ENCODE peak calls at places on chromosomes 12 and 14, in six cellular contexts. D is CD8-positive, alpha-beta T cell; K is esophagus muscularis mucosa; M is endodermal cell; I is GM23248; V is neuronal stem cell. C is an unnamed sample.
A peak's percentile ranks its signal among the peaks of the same experiment; 100 is the strongest.

GRCh38 chr12:52052471-52053186 is 1.4 kb downstream of the NR4A1 start:
- DNase-seq in D (no peak), K (no peak), M (no peak), I (no peak), V (no peak), C (peak; percentile 70)

GRCh38 chr14:68561531-68562007 is 231.3 kb downstream of the ZFP36L1 start:
- DNase-seq in D (no peak), K (no peak), M (no peak), I (peak; percentile 34), V (no peak), C (no peak)

GRCh38 chr14:85531594-85532391 is 1.8 kb downstream of the FLRT2 start:
- DNase-seq in D (no peak), K (no peak), M (peak; percentile 72), I (peak; percentile 94), V (peak; percentile 49), C (peak; percentile 86)

GRCh38 chr12:5003025-5003666 is 40.5 kb upstream of the KCNA5 start:
- DNase-seq in D (no peak), K (no peak), M (peak; percentile 97), I (peak; percentile 81), V (peak; percentile 54), C (no peak)

GRCh38 chr12:71938728-71939385 is at the start of gene TPH2:
- DNase-seq in D (no peak), K (no peak), M (peak; percentile 99), I (peak; percentile 67), V (peak; percentile 86), C (peak; percentile 33)

GRCh38 chr12:89156324-89156723 is 196.0 kb downstream of the DUSP6 start:
- DNase-seq in D (no peak), K (no peak), M (no peak), I (peak; percentile 61), V (no peak), C (no peak)

GRCh38 chr12:52007158-52007921 is 594 bp downstream of the TAMALIN start:
- DNase-seq in D (no peak), K (no peak), M (peak; percentile 79), I (peak; percentile 42), V (no peak), C (peak; percentile 80)

GRCh38 chr12:6369916-6370575 is 5.3 kb downstream of the SCNN1A start:
- DNase-seq in D (no peak), K (no peak), M (peak; percentile 43), I (no peak), V (no peak), C (no peak)

GRCh38 chr12:111558107-111558376 is 41.1 kb downstream of the ATXN2 start:
- DNase-seq in D (no peak), K (no peak), M (no peak), I (peak; percentile 34), V (no peak), C (no peak)

GRCh38 chr12:15933751-15934150 is 22.6 kb downstream of the DERA start:
- DNase-seq in D (no peak), K (no peak), M (no peak), I (peak; percentile 43), V (no peak), C (no peak)

GRCh38 chr14:96167224-96168148 is 37.2 kb upstream of the BDKRB2 start:
- DNase-seq in D (no peak), K (no peak), M (peak; percentile 46), I (peak; percentile 92), V (no peak), C (no peak)

GRCh38 chr14:25607095-25607657 is 557.2 kb upstream of the STXBP6 start:
- DNase-seq in D (no peak), K (no peak), M (no peak), I (no peak), V (no peak), C (no peak)

GRCh38 chr14:71932229-71932951 is at the start of gene RGS6:
- DNase-seq in D (no peak), K (peak; percentile 26), M (peak; percentile 91), I (peak; percentile 44), V (peak; percentile 50), C (no peak)

GRCh38 chr14:72000907-72001306 is 68.7 kb downstream of the RGS6 start:
- DNase-seq in D (no peak), K (no peak), M (no peak), I (no peak), V (no peak), C (no peak)

GRCh38 chr14:68512088-68512487 is 280.8 kb downstream of the ZFP36L1 start:
- DNase-seq in D (no peak), K (no peak), M (no peak), I (peak; percentile 24), V (no peak), C (peak; percentile 64)

GRCh38 chr12:98646165-98646764 is 1.2 kb downstream of the APAF1 start:
- DNase-seq in D (no peak), K (no peak), M (no peak), I (peak; percentile 63), V (no peak), C (no peak)

GRCh38 chr12:17511369-17511768 is 578.6 kb downstream of the RERGL start:
- DNase-seq in D (no peak), K (no peak), M (no peak), I (no peak), V (no peak), C (no peak)

GRCh38 chr14:66233571-66233970 is 252.6 kb upstream of the CCDC196 start:
- DNase-seq in D (no peak), K (no peak), M (no peak), I (no peak), V (no peak), C (no peak)

GRCh38 chr14:77746064-77746463 is 14.9 kb downstream of the SNW1 start:
- DNase-seq in D (no peak), K (no peak), M (no peak), I (no peak), V (no peak), C (no peak)

GRCh38 chr12:122226366-122227222 is 742 bp upstream of the DIABLO start:
- DNase-seq in D (no peak), K (no peak), M (no peak), I (no peak), V (no peak), C (no peak)

GRCh38 chr14:38554046-38554445 is 298.2 kb upstream of the CLEC14A start:
- DNase-seq in D (no peak), K (no peak), M (no peak), I (peak; percentile 54), V (no peak), C (no peak)

GRCh38 chr12:93146278-93146939 is 217.3 kb upstream of the EEA1 start:
- DNase-seq in D (no peak), K (no peak), M (no peak), I (no peak), V (no peak), C (no peak)

GRCh38 chr12:122411537-122411936 is 10.9 kb downstream of the CLIP1 start:
- DNase-seq in D (no peak), K (no peak), M (no peak), I (no peak), V (no peak), C (no peak)

GRCh38 chr14:52885230-52885629 is 65.6 kb downstream of the FERMT2 start:
- DNase-seq in D (no peak), K (no peak), M (no peak), I (peak; percentile 69), V (no peak), C (no peak)

GRCh38 chr12:14614704-14615121 is 47.0 kb upstream of the PLBD1 start:
- DNase-seq in D (no peak), K (no peak), M (no peak), I (no peak), V (no peak), C (no peak)

GRCh38 chr12:26633591-26634210 is 199.3 kb downstream of the ITPR2 start:
- DNase-seq in D (no peak), K (no peak), M (no peak), I (peak; percentile 78), V (no peak), C (no peak)

GRCh38 chr14:59273737-59274136 is 85.3 kb downstream of the DAAM1 start:
- DNase-seq in D (no peak), K (no peak), M (no peak), I (no peak), V (no peak), C (no peak)

GRCh38 chr12:109827566-109828550 is 5.3 kb downstream of the TRPV4 start:
- DNase-seq in D (no peak), K (no peak), M (no peak), I (no peak), V (no peak), C (no peak)

GRCh38 chr12:54160807-54161480 is 27.8 kb downstream of the SMUG1 start:
- DNase-seq in D (no peak), K (no peak), M (no peak), I (no peak), V (no peak), C (no peak)

GRCh38 chr12:68850390-68850789 is 42.4 kb downstream of the MDM2 start:
- DNase-seq in D (no peak), K (no peak), M (no peak), I (no peak), V (no peak), C (no peak)
- H3K9me3 ChIP-seq in D (no peaks in the 10 kb centered on the region), K (no peaks in the 10 kb centered on the region), M (no peaks in the 10 kb centered on the region), I (no peaks in the 10 kb centered on the region), V (no peaks in the 10 kb centered on the region), C (no peaks in the 10 kb centered on the region)

DNA sequence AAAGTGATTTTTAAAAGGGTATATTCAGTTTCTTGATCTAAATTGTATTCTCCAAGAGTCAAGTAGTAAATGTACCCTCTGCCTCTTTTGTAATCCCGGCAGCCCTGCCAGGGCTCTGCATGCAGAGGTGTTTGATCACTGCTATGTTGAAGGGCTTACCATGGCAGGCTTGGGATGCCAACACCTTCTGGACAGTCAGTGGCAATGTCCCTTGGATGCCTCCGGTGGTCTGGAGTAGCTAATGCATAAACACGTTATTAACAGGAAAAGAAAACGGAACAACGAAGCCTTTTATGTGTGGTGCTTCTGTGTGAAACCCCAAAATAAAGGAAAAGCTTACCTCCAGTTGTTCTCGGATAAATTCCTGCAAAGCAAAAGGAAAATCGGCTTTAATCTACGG is 19.9 kb downstream of the EIF2B2 start:
- DNase-seq in D (no peak), K (no peak), M (peak; percentile 76), I (peak; percentile 46), V (no peak), C (no peak)
- H3K36me3 ChIP-seq in D (peaks cover 13% of the 10 kb centered on the region), K (peaks cover 72% of the 10 kb centered on the region), M (peaks cover 45% of the 10 kb centered on the region), I (peaks cover 34% of the 10 kb centered on the region), V (peaks cover 15% of the 10 kb centered on the region), C (no peaks in the 10 kb centered on the region)

DNA sequence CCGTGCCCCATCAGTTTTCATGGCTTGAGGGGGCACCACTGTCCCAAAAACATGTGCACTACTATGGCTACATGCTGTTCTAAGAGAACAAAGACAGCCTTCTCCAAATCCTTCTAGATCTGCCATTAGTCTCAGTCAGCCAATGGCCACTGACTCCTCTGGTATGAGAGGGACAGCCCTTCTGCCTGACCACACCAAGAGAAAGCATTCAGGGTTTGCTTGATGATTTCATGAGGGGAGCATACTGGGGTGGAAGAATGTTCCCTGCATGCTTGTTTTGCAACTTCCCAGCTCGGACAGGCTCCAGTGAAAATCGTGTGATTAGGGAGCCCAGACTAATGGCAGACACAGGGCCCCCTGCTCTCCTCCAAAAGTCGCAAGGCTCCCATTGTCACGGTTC is 199.6 kb upstream of the ALG10B start:
- DNase-seq in D (no peak), K (no peak), M (no peak), I (no peak), V (no peak), C (no peak)
- H3K9me3 ChIP-seq in D (no peaks in the 10 kb centered on the region), K (no peaks in the 10 kb centered on the region), M (peaks cover 75% of the 10 kb centered on the region), I (no peaks in the 10 kb centered on the region), V (no peaks in the 10 kb centered on the region), C (no peaks in the 10 kb centered on the region)

DNA sequence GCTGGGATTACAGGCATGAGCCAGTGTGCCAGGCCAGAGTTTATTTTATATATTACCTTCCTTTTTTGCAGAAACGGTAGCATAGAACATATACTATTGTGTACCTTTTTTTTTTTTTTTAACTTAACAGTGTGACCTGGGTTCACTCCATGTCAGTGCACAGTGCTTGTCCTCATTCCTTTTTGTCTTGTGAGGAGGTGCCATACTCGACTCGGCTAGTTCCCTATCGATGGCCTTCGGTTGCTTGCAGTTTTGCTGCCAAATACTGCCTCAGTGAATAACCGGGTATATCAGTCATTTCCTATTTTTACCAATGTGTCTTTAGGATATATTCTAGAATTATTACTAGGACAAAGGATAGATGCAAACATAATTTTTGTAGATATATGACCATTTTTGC is 36.8 kb downstream of the ZNF664 start:
- DNase-seq in D (no peak), K (no peak), M (no peak), I (no peak), V (no peak), C (no peak)
- H3K36me3 ChIP-seq in D (no peaks in the 10 kb centered on the region), K (peaks cover 31% of the 10 kb centered on the region), M (peaks cover 70% of the 10 kb centered on the region), I (peaks cover 11% of the 10 kb centered on the region), V (peaks cover 82% of the 10 kb centered on the region), C (no peaks in the 10 kb centered on the region)

C was measured in ovary.